ENCODE peak calls at places on chromosomes 6 and 20, in four cellular contexts. P is adrenal gland; J is activated CD4-positive, CD25-positive, alpha-beta regulatory T cell; U is choroid plexus epithelial cell. B is an unnamed sample.

GRCh38 chr6:157944983-157945931 is 36.4 kb upstream of the SYNJ2 start:
- DNase-seq in U (peak; percentile 93), P (no peak), J (no peak), B (peak; percentile 19)

GRCh38 chr20:48630342-48631075 is 197.3 kb downstream of the PREX1 start:
- DNase-seq in J (no peak), P (no peak), U (no peak), B (no peak)

GRCh38 chr6:24844061-24844460 is 45.3 kb upstream of the ARMH2 start:
- DNase-seq in U (no peak), J (no peak), P (no peak), B (no peak)

GRCh38 chr20:15487682-15488081 is 1085.6 kb downstream of the KIF16B start:
- DNase-seq in P (no peak), U (no peak), J (no peak), B (no peak)

GRCh38 chr20:62120990-62121775 is 1.1 kb upstream of the LSM14B start:
- DNase-seq in J (no peak), U (peak; percentile 72), P (peak; percentile 67), B (no peak)

GRCh38 chr20:20233041-20233514 is 134.8 kb upstream of the INSM1 start:
- DNase-seq in P (no peak), U (no peak), J (no peak), B (no peak)

GRCh38 chr20:8670900-8671229 is 398.0 kb upstream of the PLCB4 start:
- DNase-seq in U (no peak), J (no peak), P (no peak), B (no peak)

GRCh38 chr6:166926748-166927147 is 29.6 kb downstream of the RNASET2 start:
- DNase-seq in U (no peak), P (no peak), J (no peak), B (no peak)

GRCh38 chr6:151425561-151425960 is 26.4 kb downstream of the RMND1 start:
- DNase-seq in J (no peak), P (peak; percentile 67), U (no peak), B (no peak)

GRCh38 chr6:35142578-35142977 is 1.4 kb upstream of the TCP11 start:
- DNase-seq in J (no peak), P (no peak), U (peak; percentile 19), B (no peak)

GRCh38 chr20:47389867-47390347 is 33.4 kb upstream of the ZMYND8 start:
- DNase-seq in P (peak; percentile 61), U (peak; percentile 51), J (no peak), B (no peak)

GRCh38 chr6:119312875-119313338 is 36.7 kb downstream of the MAN1A1 start:
- DNase-seq in J (no peak), U (no peak), P (peak; percentile 27), B (no peak)

GRCh38 chr6:139713416-139713815 is 339.0 kb upstream of the CITED2 start:
- DNase-seq in U (no peak), J (no peak), P (no peak), B (no peak)

GRCh38 chr20:58268421-58268821 is 40.0 kb upstream of the ANKRD60 start:
- DNase-seq in U (no peak), P (peak; percentile 58), J (no peak), B (no peak)

GRCh38 chr6:45786243-45786795 is 229.3 kb downstream of the CLIC5 start:
- DNase-seq in P (no peak), U (no peak), J (no peak), B (no peak)

GRCh38 chr20:57991211-57991841 is 237.1 kb downstream of the ANKRD60 start:
- DNase-seq in P (no peak), J (no peak), U (no peak), B (no peak)

GRCh38 chr20:7843613-7844012 is 96.6 kb downstream of the HAO1 start:
- DNase-seq in P (no peak), U (peak; percentile 54), J (no peak), B (no peak)

B was measured in stimulated activated CD4-positive, alpha-beta T cell treated with anti-CD3 and anti-CD28 coated beads, Interleukin-1b, Interleukin-23, amount 100 ng/mL, for 4 hours.